ENCODE peak calls at places on chromosome 16, in nine cellular contexts. P is AG04450; K is neural crest cell; T is ovary; R is cardiac muscle cell; Q is CD8-positive, alpha-beta T cell; N is type B pancreatic cell; V is choroid plexus epithelial cell; S is left ventricle myocardium inferior. Z is an unnamed sample.

GRCh38 chr16:67897231-67897630 is 4.2 kb downstream of the PSKH1 start:
- DNase-seq in K (no peak), S (no peak), V (peak; percentile 82), Q (no peak), N (no peak), R (peak; percentile 51), T (no peak), P (no peak), Z (no peak)

GRCh38 chr16:81067166-81067565 is 9.9 kb downstream of the C16orf46 start:
- DNase-seq in K (no peak), R (no peak), V (no peak), T (no peak), Q (no peak), P (no peak), S (no peak), N (no peak), Z (no peak)

GRCh38 chr16:64983983-64984382 is 137.9 kb downstream of the CDH11 start:
- DNase-seq in P (peak; percentile 61), Q (no peak), R (peak; percentile 86), N (no peak), S (no peak), T (peak; percentile 25), V (peak; percentile 93), K (peak; percentile 8), Z (no peak)

GRCh38 chr16:57209780-57210179 is 23.7 kb downstream of the RSPRY1 start:
- DNase-seq in P (no peak), S (no peak), R (no peak), K (no peak), Q (no peak), N (no peak), V (no peak), T (no peak), Z (no peak)

GRCh38 chr16:23682181-23682580 is 3.5 kb downstream of the PLK1 start:
- DNase-seq in Q (no peak), N (no peak), S (no peak), V (peak; percentile 75), K (no peak), T (no peak), R (peak; percentile 79), P (no peak), Z (no peak)

GRCh38 chr16:82523786-82524185 is 103.0 kb upstream of the CDH13 start:
- DNase-seq in V (no peak), R (no peak), N (no peak), K (no peak), Q (no peak), T (no peak), P (no peak), S (no peak), Z (no peak)

GRCh38 chr16:17885659-17886200 is 415.0 kb upstream of the XYLT1 start:
- DNase-seq in R (no peak), P (no peak), S (no peak), V (no peak), N (no peak), T (no peak), Q (no peak), K (no peak), Z (no peak)

GRCh38 chr16:78210305-78210704 is 110.9 kb downstream of the WWOX start:
- DNase-seq in P (no peak), V (peak; percentile 2), K (no peak), T (no peak), Q (no peak), S (no peak), R (no peak), N (no peak), Z (no peak)

GRCh38 chr16:89314357-89314756 is 96.9 kb downstream of the ZNF778 start:
- DNase-seq in V (no peak), Q (peak; percentile 76), T (no peak), S (no peak), R (no peak), P (no peak), N (no peak), K (no peak), Z (no peak)

GRCh38 chr16:56294599-56294998 is 103.3 kb downstream of the GNAO1 start:
- DNase-seq in K (no peak), S (no peak), T (no peak), V (peak; percentile 51), R (peak; percentile 80), P (peak; percentile 45), Q (no peak), N (no peak), Z (no peak)

GRCh38 chr16:71474864-71475263 is 12.8 kb upstream of the ZNF23 start:
- DNase-seq in V (peak; percentile 79), T (no peak), Q (no peak), P (peak; percentile 63), S (no peak), R (peak; percentile 47), K (no peak), N (no peak), Z (no peak)

GRCh38 chr16:4481965-4482364 is 5.8 kb downstream of the HMOX2 start:
- DNase-seq in Q (no peak), R (no peak), P (no peak), V (no peak), T (no peak), K (no peak), S (no peak), N (no peak), Z (no peak)

GRCh38 chr16:4481526-4481925 is 5.3 kb downstream of the HMOX2 start:
- DNase-seq in V (no peak), R (no peak), K (no peak), P (no peak), T (no peak), Q (no peak), S (no peak), N (no peak), Z (no peak)

GRCh38 chr16:4475880-4476790 is at the start of gene HMOX2:
- DNase-seq in S (peak; percentile 93), R (peak; percentile 93), V (peak; percentile 92), N (peak; percentile 94), Q (peak; percentile 98), T (peak; percentile 88), K (peak; percentile 88), P (no peak), Z (peak; percentile 96)

GRCh38 chr16:4474192-4474961 is at the start of gene NMRAL1:
- DNase-seq in R (peak; percentile 96), K (peak; percentile 75), N (peak; percentile 93), V (peak; percentile 93), S (peak; percentile 91), T (peak; percentile 93), P (no peak), Q (peak; percentile 88), Z (peak; percentile 97)

DNA sequence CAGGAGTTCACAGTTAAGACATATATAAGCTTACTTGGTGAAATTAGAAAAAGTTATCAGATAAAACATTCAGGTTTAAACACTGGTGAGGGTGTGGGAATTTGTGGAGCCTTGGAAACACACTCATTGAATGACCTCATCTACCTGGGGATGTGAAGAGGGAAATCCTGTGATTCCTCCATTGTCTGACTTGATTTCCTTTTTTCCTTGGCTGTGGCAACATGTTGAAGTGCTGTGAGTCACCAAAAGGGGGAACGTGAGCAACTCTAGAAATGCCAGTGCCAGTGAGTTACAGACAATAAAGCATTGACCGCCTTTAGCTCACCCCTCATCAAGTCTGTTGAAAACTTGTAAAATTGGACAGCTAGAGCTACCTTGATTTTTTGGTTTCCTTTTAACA is 1.8 kb downstream of the HMOX2 start:
- DNase-seq in P (no peak), K (no peak), V (peak; percentile 50), T (no peak), S (no peak), N (no peak), Q (no peak), R (peak; percentile 57), Z (no peak)
- TF ChIP-seq CTCF in P (peak; percentile 25), K (peak; percentile 43), V (peak; percentile 37), T (no peak), S (peak; percentile 15), N (peak; percentile 55), Q (peak; percentile 27), R (peak; percentile 47), Z (peak; percentile 59)

DNA sequence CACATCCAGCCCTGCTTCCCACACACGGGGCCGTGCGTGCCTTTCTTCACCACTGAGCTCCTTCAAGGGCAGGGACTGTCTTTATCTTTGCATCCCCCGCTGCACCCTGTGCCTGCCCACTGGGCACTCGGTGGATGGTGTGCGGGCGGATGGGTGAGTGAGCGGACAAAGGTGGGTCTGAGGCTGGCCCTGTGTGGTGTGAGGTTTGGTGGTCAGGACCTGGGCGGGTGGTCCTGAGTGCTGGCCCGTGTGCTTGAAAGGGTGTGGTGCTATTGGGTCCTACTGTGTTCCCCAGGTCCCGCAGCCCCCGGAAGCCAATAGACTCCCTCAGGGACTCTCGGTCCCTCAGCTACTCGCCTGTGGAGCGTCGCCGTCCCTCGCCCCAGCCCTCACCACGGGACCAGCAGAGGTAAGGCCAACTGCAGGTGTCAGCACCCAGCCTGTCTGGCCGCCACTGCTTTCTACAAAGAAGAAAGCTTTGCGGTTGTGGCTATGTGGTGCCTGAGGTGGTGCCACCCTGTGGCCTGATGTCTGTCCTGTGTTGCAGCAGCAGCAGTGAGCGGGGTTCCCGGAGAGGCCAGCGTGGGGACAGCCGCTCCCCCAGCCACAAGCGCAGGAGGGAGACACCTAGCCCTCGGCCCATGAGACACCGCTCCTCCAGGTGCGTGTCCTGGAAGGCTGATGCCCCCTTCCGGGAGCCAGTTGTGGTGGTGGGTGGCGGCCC is 6.9 kb downstream of the ELOB start:
- DNase-seq in N (no peak), P (no peak), K (no peak), V (no peak), R (no peak), S (no peak), Q (no peak), T (no peak), Z (no peak)
- TF ChIP-seq CTCF in N (no peak), P (no peak), K (no peak), V (no peak), R (no peak), S (no peak), Q (no peak), T (no peak), Z (peak; percentile 40)

GRCh38 chr16:4327386-4327781 is 11.5 kb downstream of the GLIS2 start:
- DNase-seq in P (no peak), Q (no peak), T (no peak), K (no peak), R (no peak), V (no peak), N (no peak), S (no peak), Z (no peak)
- TF ChIP-seq CTCF in P (no peak), Q (no peak), T (no peak), K (no peak), R (no peak), V (no peak), N (no peak), S (no peak), Z (no peak)

GRCh38 chr16:69309316-69309715 is 1.8 kb upstream of the VPS4A start:
- DNase-seq in P (no peak), Q (no peak), K (no peak), R (no peak), N (no peak), V (no peak), T (no peak), S (no peak), Z (peak; percentile 66)

GRCh38 chr16:69313469-69313868 is 2.3 kb downstream of the VPS4A start:
- DNase-seq in Q (no peak), V (no peak), N (no peak), P (no peak), T (no peak), S (no peak), R (no peak), K (no peak), Z (no peak)

GRCh38 chr16:69310479-69311114 is 553 bp upstream of the VPS4A start:
- DNase-seq in K (no peak), Q (no peak), S (no peak), T (no peak), N (no peak), P (no peak), R (no peak), V (no peak), Z (peak; percentile 24)

GRCh38 chr16:69311115-69311532 is at the start of gene VPS4A:
- DNase-seq in P (peak; percentile 92), K (peak; percentile 99), Q (peak; percentile 99), R (peak; percentile 98), T (peak; percentile 95), N (peak; percentile 98), V (peak; percentile 99), S (peak; percentile 95), Z (peak; percentile 97)

GRCh38 chr16:69311533-69312388 is 611 bp downstream of the VPS4A start:
- DNase-seq in Q (no peak), T (no peak), K (peak; percentile 33), N (no peak), S (no peak), P (no peak), V (peak; percentile 27), R (peak; percentile 32), Z (peak; percentile 79)
- TF ChIP-seq CTCF in Q (no peak), T (no peak), K (no peak), N (no peak), S (no peak), P (peak; percentile 15), V (peak; percentile 28), R (no peak), Z (no peak)

Z was measured in chondrocyte.